ENCODE peak calls at places on chromosomes 4 and X, in four cellular contexts. Z is mesendoderm, D is H1, M is IMR-90. Q is an unnamed sample.

GRCh38 chrX:34624416-34624815 is 32.7 kb downstream of the TMEM47 start:
- DNase-seq in Z (no peak), D (no peak), M (peak), Q (no peak)

GRCh38 chr4:139857021-139857420 is 191.4 kb downstream of the MGST2 start:
- DNase-seq in Z (peak), D (no peak), M (peak), Q (no peak)

GRCh38 chr4:6245246-6246169 is 24.1 kb upstream of the WFS1 start:
- DNase-seq in Z (no peak), D (no peak), M (no peak), Q (peak)

GRCh38 chrX:1385251-1385794 is 6.6 kb downstream of the SLC25A6 start:
- DNase-seq in Z (no peak), D (no peak), M (no peak), Q (no peak)

GRCh38 chrX:115047181-115047580 is 29.8 kb upstream of the IL13RA2 start:
- DNase-seq in Z (no peak), D (no peak), M (peak), Q (no peak)

GRCh38 chrX:12013220-12013619 is 125.1 kb upstream of the FRMPD4 start:
- DNase-seq in Z (no peak), D (no peak), M (peak), Q (no peak)

GRCh38 chr4:186348433-186348832 is 82.4 kb downstream of the F11 start:
- DNase-seq in Z (no peak), D (no peak), M (no peak), Q (no peak)

GRCh38 chrX:9597361-9598035 is 132.6 kb downstream of the TBL1X start:
- DNase-seq in Z (no peak), D (no peak), M (no peak), Q (no peak)

GRCh38 chrX:15315509-15315908 is at the start of gene ASB11:
- DNase-seq in Z (no peak), D (no peak), M (no peak), Q (no peak)

GRCh38 chrX:2819345-2820130 is 9.2 kb upstream of the GYG2 start:
- DNase-seq in Z (no peak), D (no peak), M (peak), Q (no peak)

GRCh38 chr4:138875886-138876608 is 139.5 kb upstream of the NOCT start:
- DNase-seq in Z (peak), D (no peak), M (peak), Q (no peak)

GRCh38 chr4:105902550-105903262 is 7.4 kb downstream of the NPNT start:
- DNase-seq in Z (no peak), D (no peak), M (no peak), Q (no peak)
- H4K5ac ChIP-seq in Z (no peak), D (no peak), M (no peak), Q (no peak)

GRCh38 chr4:170025523-170026252 is 507 bp downstream of the MFAP3L start:
- DNase-seq in Z (peak), D (no peak), M (no peak), Q (no peak)

GRCh38 chr4:170030121-170030520 is 3.9 kb upstream of the MFAP3L start:
- DNase-seq in Z (no peak), D (no peak), M (no peak), Q (no peak)

GRCh38 chr4:170027181-170027829 is 1.1 kb upstream of the MFAP3L start:
- DNase-seq in Z (peak), D (peak), M (peak), Q (peak)

GRCh38 chr4:170022211-170022610 is 4.0 kb downstream of the MFAP3L start:
- DNase-seq in Z (no peak), D (no peak), M (no peak), Q (no peak)

GRCh38 chr4:170026253-170026991 is at the start of gene MFAP3L:
- DNase-seq in Z (peak), D (peak), M (peak), Q (peak)
- H3K23ac ChIP-seq in Z (peak), D (no peak), M (peak), Q (no peak)

GRCh38 chr4:95381843-95382580 is 166.8 kb downstream of the UNC5C start:
- DNase-seq in Z (peak), D (no peak), M (no peak), Q (no peak)

GRCh38 chr4:95371457-95372179 is 177.2 kb downstream of the UNC5C start:
- DNase-seq in Z (no peak), D (no peak), M (no peak), Q (no peak)

GRCh38 chr4:95379633-95380032 is 169.1 kb downstream of the UNC5C start:
- DNase-seq in Z (no peak), D (no peak), M (no peak), Q (no peak)

GRCh38 chr4:95377511-95377910 is 171.3 kb downstream of the UNC5C start:
- DNase-seq in Z (no peak), D (no peak), M (no peak), Q (no peak)
- H4K5ac ChIP-seq in Z (no peak), D (no peak), M (no peak), Q (no peak)

DNA sequence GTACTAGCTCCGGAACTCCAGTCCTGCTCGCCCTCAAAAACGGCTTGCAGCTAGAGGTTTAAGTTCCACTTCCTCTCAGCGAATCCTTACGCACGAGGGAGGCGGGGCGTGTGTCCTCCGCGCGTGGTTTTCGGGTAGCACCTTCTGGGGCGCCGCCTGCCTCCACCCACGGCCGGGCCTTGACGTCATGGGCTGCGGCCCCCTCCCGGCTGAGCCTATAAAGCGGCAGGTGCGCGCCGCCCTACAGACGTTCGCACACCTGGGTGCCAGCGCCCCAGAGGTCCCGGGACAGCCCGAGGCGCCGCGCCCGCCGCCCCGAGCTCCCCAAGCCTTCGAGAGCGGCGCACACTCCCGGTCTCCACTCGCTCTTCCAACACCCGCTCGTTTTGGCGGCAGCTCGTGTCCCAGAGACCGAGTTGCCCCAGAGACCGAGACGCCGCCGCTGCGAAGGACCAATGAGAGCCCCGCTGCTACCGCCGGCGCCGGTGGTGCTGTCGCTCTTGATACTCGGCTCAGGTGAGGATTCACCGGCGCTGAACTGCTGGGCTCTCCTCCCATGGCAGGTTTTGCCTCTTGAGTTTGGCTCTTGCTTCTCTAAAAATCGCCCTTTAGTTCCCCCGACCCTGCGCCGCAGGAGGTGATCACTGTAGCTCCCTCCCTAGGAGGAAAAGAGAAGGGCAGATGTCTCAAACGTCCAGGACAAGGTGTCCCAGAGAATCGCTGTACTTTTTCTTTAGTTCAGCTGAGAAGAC is at the start of gene AREG:
- DNase-seq in Z (peak), D (peak), M (peak), Q (peak)
- H3K23ac ChIP-seq in Z (no peak), D (no peak), M (peak), Q (no peak)

DNA sequence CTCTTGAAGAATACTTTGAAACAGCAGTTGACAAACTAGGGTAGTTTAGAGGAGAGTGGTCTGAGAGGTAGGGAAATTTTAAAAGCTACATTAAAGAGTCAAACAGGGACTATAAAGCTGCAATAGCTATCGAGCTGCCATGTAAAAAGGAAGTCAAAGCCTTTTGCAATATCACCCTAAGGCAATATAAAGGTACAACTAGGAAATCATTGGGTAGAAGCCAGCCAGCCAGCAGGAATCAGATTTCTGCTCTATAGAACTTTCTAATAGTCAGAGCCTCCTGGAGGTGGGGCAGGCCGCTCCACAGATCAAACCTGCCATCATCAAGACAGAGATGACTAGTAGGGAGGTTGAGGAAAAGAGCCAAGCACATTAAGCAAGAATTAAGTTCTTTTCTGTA is 15.2 kb upstream of the PHOX2B start:
- DNase-seq in Z (no peak), D (no peak), M (no peak), Q (no peak)
- H4K5ac ChIP-seq in Z (no peak), D (no peak), M (no peak), Q (no peak)

GRCh38 chrX:38896724-38897298 is 95.6 kb downstream of the MID1IP1 start:
- DNase-seq in Z (no peak), D (no peak), M (no peak), Q (no peak)
- H3K23ac ChIP-seq in Z (no peak), D (no peak), M (no peak), Q (no peak)

GRCh38 chr4:85372986-85373385 is 102.0 kb upstream of the ARHGAP24 start:
- DNase-seq in Z (no peak), D (no peak), M (no peak), Q (no peak)

GRCh38 chr4:85369703-85370380 is 105.1 kb upstream of the ARHGAP24 start:
- DNase-seq in Z (peak), D (no peak), M (no peak), Q (no peak)

GRCh38 chr4:85368932-85369331 is 106.0 kb upstream of the ARHGAP24 start:
- DNase-seq in Z (no peak), D (no peak), M (no peak), Q (no peak)

GRCh38 chr4:85368240-85368639 is 106.7 kb upstream of the ARHGAP24 start:
- DNase-seq in Z (peak), D (no peak), M (no peak), Q (no peak)

DNA sequence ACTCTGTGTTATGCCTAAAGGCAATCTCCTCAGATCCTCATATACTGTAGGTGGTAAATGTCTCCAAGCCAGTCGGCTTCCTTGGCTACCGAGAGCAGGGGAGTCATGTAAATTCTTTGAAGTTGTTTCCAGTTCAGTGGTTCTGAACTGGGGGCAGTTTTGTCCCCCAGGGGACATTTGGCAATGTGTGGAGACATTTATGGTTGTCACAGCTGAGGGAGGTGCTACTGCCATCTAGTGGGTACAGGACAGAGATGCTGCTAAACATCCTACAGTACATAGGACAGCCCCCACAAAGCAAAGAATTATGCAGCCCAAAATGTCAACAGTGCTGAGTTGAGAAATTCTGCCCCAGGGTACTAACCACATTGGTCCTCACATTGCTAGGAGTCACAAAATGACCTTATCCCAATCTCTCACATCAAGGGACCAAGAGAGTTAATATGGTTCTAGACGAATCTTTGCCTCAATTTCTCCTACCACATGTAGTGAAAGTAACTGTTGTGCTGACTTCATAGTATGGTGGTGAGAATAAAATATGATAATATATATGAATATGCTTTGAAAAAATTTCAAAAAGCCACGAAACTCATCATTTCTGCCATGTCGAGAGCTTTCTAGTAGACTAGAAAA is 104.4 kb upstream of the ARHGAP24 start:
- DNase-seq in Z (peak), D (peak), M (peak), Q (peak)
- H4K5ac ChIP-seq in Z (no peak), D (no peak), M (no peak), Q (no peak)

DNA sequence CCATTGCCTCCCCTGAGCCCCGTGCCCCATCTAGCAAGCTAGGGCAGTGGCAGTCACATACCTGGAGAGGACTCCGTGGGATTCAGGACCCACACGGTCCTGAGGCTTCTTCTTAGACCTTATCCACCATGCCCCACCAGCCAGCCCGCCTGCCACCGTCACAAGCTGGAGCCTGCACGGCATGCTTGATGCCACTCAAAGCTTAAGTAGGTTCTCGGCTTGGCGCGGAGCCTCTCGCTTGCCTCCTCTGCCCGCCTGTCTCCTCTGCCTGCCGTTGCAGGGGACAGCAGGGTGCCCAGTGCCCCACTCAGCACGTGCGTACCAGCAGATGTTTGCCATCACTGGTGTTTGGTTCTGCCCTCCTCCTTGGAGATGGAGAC is 14.1 kb downstream of the PSAPL1 start:
- DNase-seq in Z (no peak), D (no peak), M (no peak), Q (no peak)
- H3K23ac ChIP-seq in Z (no peak), D (no peak), M (no peak), Q (no peak)